ENCODE peak calls at places on chromosomes 2 and 18, in nine cellular contexts. X is WERI-Rb-1, F is GM23248, U is caudate nucleus, T is colonic mucosa, A is PC-9, O is left ventricle myocardium inferior, B is osteoblast, D is neuronal stem cell. P is an unnamed sample.

GRCh38 chr2:191514613-191515012 is 163.3 kb upstream of the NABP1 start:
- DNase-seq in A (no peak), X (no peak), T (no peak), D (no peak), O (no peak), B (no peak), U (no peak), F (no peak), P (no peak)

GRCh38 chr2:201130524-201131186 is 14.7 kb downstream of the CFLAR start:
- DNase-seq in T (no peak), O (no peak), A (peak; percentile 81), F (peak; percentile 88), B (peak; percentile 92), U (no peak), D (no peak), X (no peak), P (peak; percentile 88)

GRCh38 chr2:169478745-169479256 is 493 bp upstream of the BBS5 start:
- DNase-seq in U (no peak), B (no peak), X (no peak), A (no peak), D (no peak), F (no peak), T (no peak), O (no peak), P (no peak)

GRCh38 chr2:60882971-60883753 is 1.8 kb downstream of the REL start:
- DNase-seq in X (no peak), F (peak; percentile 39), O (no peak), A (no peak), B (no peak), D (no peak), T (peak; percentile 38), U (no peak), P (no peak)

GRCh38 chr2:200762127-200762526 is 49.6 kb upstream of the BZW1 start:
- DNase-seq in F (no peak), D (no peak), T (no peak), B (no peak), X (no peak), U (no peak), O (no peak), A (no peak), P (no peak)

GRCh38 chr2:161343235-161343634 is 35.0 kb downstream of the PSMD14 start:
- DNase-seq in D (no peak), A (no peak), B (no peak), O (no peak), X (no peak), T (no peak), U (no peak), F (no peak), P (no peak)

GRCh38 chr2:78780321-78780720 is 245.2 kb upstream of the REG3G start:
- DNase-seq in X (no peak), T (no peak), F (no peak), U (no peak), D (no peak), O (no peak), A (no peak), B (no peak), P (no peak)

GRCh38 chr2:149745396-149745925 is 157.9 kb upstream of the MMADHC start:
- DNase-seq in F (no peak), X (no peak), O (no peak), A (no peak), D (no peak), T (no peak), U (no peak), B (no peak), P (no peak)

GRCh38 chr18:76491801-76492668 is 3.0 kb downstream of the ZNF516 start:
- DNase-seq in D (peak; percentile 53), A (peak; percentile 48), B (peak; percentile 91), O (no peak), T (peak; percentile 56), X (peak; percentile 47), F (peak; percentile 79), U (no peak), P (no peak)

GRCh38 chr2:13230221-13230620 is 513.5 kb downstream of the TRIB2 start:
- DNase-seq in X (no peak), T (no peak), A (no peak), B (peak; percentile 9), F (no peak), D (no peak), U (no peak), O (no peak), P (no peak)

GRCh38 chr18:69758458-69758857 is 189.2 kb downstream of the CD226 start:
- DNase-seq in D (no peak), O (no peak), A (no peak), T (no peak), F (peak; percentile 77), B (no peak), X (no peak), U (no peak), P (no peak)

GRCh38 chr18:46464926-46465655 is 191.9 kb downstream of the LOXHD1 start:
- DNase-seq in U (no peak), A (no peak), X (no peak), O (no peak), B (no peak), D (no peak), F (no peak), T (no peak), P (no peak)

GRCh38 chr2:88214631-88215030 is 44.5 kb downstream of the THNSL2 start:
- DNase-seq in D (no peak), U (no peak), X (no peak), A (no peak), O (no peak), T (no peak), F (no peak), B (no peak), P (no peak)

GRCh38 chr2:203155406-203155805 is 83.4 kb upstream of the CYP20A1 start:
- DNase-seq in T (no peak), D (no peak), A (no peak), X (no peak), U (no peak), O (no peak), F (no peak), B (no peak), P (no peak)

GRCh38 chr18:13641551-13642439 is 84.6 kb downstream of the FAM210A start:
- DNase-seq in A (no peak), B (peak; percentile 90), D (no peak), U (no peak), T (no peak), O (peak; percentile 58), F (no peak), X (no peak), P (no peak)

GRCh38 chr2:37676274-37676673 is 4.8 kb upstream of the CDC42EP3 start:
- DNase-seq in X (no peak), O (no peak), F (peak; percentile 77), T (no peak), B (no peak), D (no peak), U (no peak), A (peak; percentile 86), P (no peak)

GRCh38 chr2:241381872-241382271 is 25.8 kb downstream of the FARP2 start:
- DNase-seq in F (no peak), X (no peak), B (no peak), T (no peak), A (no peak), U (no peak), O (no peak), D (no peak), P (no peak)

GRCh38 chr2:241375300-241375699 is 19.2 kb downstream of the FARP2 start:
- DNase-seq in A (peak; percentile 48), X (no peak), F (no peak), D (no peak), U (no peak), T (no peak), B (no peak), O (no peak), P (no peak)

GRCh38 chr2:241379481-241380480 is 23.7 kb downstream of the FARP2 start:
- DNase-seq in A (no peak), T (no peak), O (no peak), D (no peak), X (no peak), U (no peak), B (peak; percentile 65), F (peak; percentile 71), P (no peak)

GRCh38 chr2:241376808-241377207 is 20.7 kb downstream of the FARP2 start:
- DNase-seq in F (no peak), T (no peak), U (no peak), O (no peak), B (peak; percentile 72), A (no peak), D (no peak), X (no peak), P (no peak)

GRCh38 chr2:241378816-241379215 is 22.7 kb downstream of the FARP2 start:
- DNase-seq in O (no peak), U (no peak), X (no peak), F (peak; percentile 57), T (no peak), A (no peak), D (no peak), B (no peak), P (no peak)
- H3K27ac ChIP-seq in O (peak overlapping the region; percentile 25), U (no peak overlapping the region), X (no peak overlapping the region), F (peak overlapping the region; percentile 79), T (no peak overlapping the region), A (no peak overlapping the region), D (no peak overlapping the region), B (peak overlapping the region; percentile 67), P (no peak overlapping the region)

GRCh38 chr2:99084256-99084655 is 57.3 kb upstream of the C2orf15 start:
- DNase-seq in O (no peak), T (no peak), F (no peak), A (no peak), D (no peak), U (no peak), X (no peak), B (no peak), P (no peak)

GRCh38 chr2:99081886-99082285 is 59.6 kb upstream of the C2orf15 start:
- DNase-seq in X (no peak), A (no peak), B (no peak), F (no peak), U (no peak), O (no peak), D (no peak), T (no peak), P (no peak)

DNA sequence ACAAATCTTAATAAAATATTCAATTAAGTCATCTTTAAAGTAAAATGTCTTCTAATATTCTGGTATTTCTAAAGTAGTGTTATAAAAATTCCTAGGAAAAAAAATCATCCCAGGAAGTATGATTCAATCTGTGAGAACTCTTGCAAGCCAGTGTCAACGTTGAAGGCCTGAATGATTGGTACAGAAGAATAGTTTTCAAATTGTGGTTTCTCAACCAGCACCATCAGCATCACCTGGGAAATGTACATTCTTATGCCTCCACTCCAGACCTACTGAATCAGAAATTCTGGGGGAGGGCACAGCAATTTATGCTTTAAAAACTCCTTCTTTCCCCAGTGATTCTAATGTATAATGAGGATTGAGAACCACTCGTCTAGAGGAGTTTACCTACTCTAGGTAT is 62.3 kb upstream of the C2orf15 start:
- DNase-seq in B (no peak), A (no peak), U (no peak), F (no peak), T (no peak), X (no peak), O (no peak), D (no peak), P (no peak)
- H3K27ac ChIP-seq in B (no peak overlapping the region), A (no peak overlapping the region), U (no peak overlapping the region), F (no peak overlapping the region), T (no peak overlapping the region), X (no peak overlapping the region), O (no peak overlapping the region), D (no peak overlapping the region), P (peak overlapping the region; percentile 60)

GRCh38 chr2:217974389-217975005 is 28.3 kb downstream of the TNS1 start:
- DNase-seq in T (no peak), X (no peak), O (no peak), F (no peak), A (no peak), U (no peak), D (no peak), B (no peak), P (no peak)
- H3K27ac ChIP-seq in T (no peak overlapping the region), X (no peak overlapping the region), O (peak overlapping the region; percentile 85), F (no peak overlapping the region), A (no peak overlapping the region), U (no peak overlapping the region), D (no peak overlapping the region), B (no peak overlapping the region), P (no peak overlapping the region)

GRCh38 chr2:47728551-47728950 is 54.4 kb upstream of the MSH6 start:
- DNase-seq in B (no peak), O (no peak), T (no peak), D (no peak), F (no peak), U (no peak), X (no peak), A (no peak), P (no peak)
- H3K27ac ChIP-seq in B (no peak overlapping the region), O (no peak overlapping the region), T (no peak overlapping the region), D (no peak overlapping the region), F (no peak overlapping the region), U (no peak overlapping the region), X (no peak overlapping the region), A (no peak overlapping the region), P (no peak overlapping the region)